ENCODE peak calls at places on chromosome 16, in seven cellular contexts. R is activated T-cell treated with anti-CD3 and anti-CD28 coated beads for 1 hour; T is glomerular endothelial cell; Z is Calu3; D is mesothelial cell of epicardium; O is stimulated activated CD4-positive, alpha-beta T cell treated with anti-CD3 and anti-CD28 coated beads, Interleukin-15, amount 100 ng/mL, for 1 hour; A is stimulated activated CD8-positive, alpha-beta memory T cell treated with anti-CD3 and anti-CD28 coated beads, Interleukin-2, amount 100 ng/mL, for 48 hours. K is an unnamed sample.

GRCh38 chr16:67730326-67730725 is 11.2 kb upstream of the GFOD2 start:
- DNase-seq in D (no peak), A (no peak), Z (no peak), O (no peak), R (no peak), T (no peak), K (no peak)

GRCh38 chr16:46812781-46813555 is 18.0 kb downstream of the C16orf87 start:
- DNase-seq in R (no peak), T (no peak), O (no peak), D (no peak), Z (no peak), A (no peak), K (no peak)

GRCh38 chr16:82627811-82628339 is 1.1 kb downstream of the CDH13 start:
- DNase-seq in T (no peak), Z (no peak), R (no peak), O (no peak), D (peak), A (no peak), K (no peak)

GRCh38 chr16:16934660-16935059 is 536.1 kb downstream of the XYLT1 start:
- DNase-seq in D (no peak), Z (no peak), A (no peak), O (no peak), R (no peak), T (no peak), K (no peak)

GRCh38 chr16:12228607-12229499 is 252.3 kb downstream of the SNX29 start:
- DNase-seq in D (peak), T (peak), A (peak), R (no peak), Z (peak), O (peak), K (peak)

GRCh38 chr16:10114411-10114810 is 67.8 kb downstream of the GRIN2A start:
- DNase-seq in O (no peak), R (no peak), Z (no peak), A (no peak), D (no peak), T (no peak), K (no peak)

GRCh38 chr16:10949424-10949970 is 5.1 kb downstream of the CLEC16A start:
- DNase-seq in D (no peak), R (no peak), T (no peak), O (no peak), A (no peak), Z (no peak), K (no peak)

GRCh38 chr16:68246121-68246520 is 948 bp downstream of the PLA2G15 start:
- DNase-seq in Z (no peak), O (no peak), A (no peak), R (no peak), D (no peak), T (no peak), K (no peak)

GRCh38 chr16:50653633-50654524 is 27.2 kb downstream of the SNX20 start:
- DNase-seq in T (no peak), O (no peak), R (no peak), D (no peak), A (no peak), Z (peak), K (no peak)

GRCh38 chr16:27374794-27375499 is 27.0 kb upstream of the IL21R start:
- DNase-seq in D (peak), O (no peak), T (peak), Z (peak), R (peak), A (peak), K (peak)

GRCh38 chr16:25006504-25007055 is 8.6 kb downstream of the ARHGAP17 start:
- DNase-seq in A (no peak), D (no peak), R (no peak), O (no peak), T (no peak), Z (no peak), K (no peak)

GRCh38 chr16:87297918-87298631 is 19.1 kb downstream of the C16orf95 start:
- DNase-seq in D (peak), A (peak), R (peak), O (peak), T (no peak), Z (no peak), K (peak)

GRCh38 chr16:84890427-84890826 is 70.6 kb downstream of the CRISPLD2 start:
- DNase-seq in Z (no peak), R (no peak), T (no peak), A (no peak), D (no peak), O (no peak), K (no peak)

GRCh38 chr16:19139436-19140091 is 25.8 kb downstream of the ITPRIPL2 start:
- DNase-seq in R (no peak), D (no peak), A (no peak), T (no peak), Z (no peak), O (no peak), K (no peak)

GRCh38 chr16:82801361-82801760 is 174.6 kb downstream of the CDH13 start:
- DNase-seq in T (no peak), A (no peak), R (no peak), Z (no peak), O (no peak), D (no peak), K (no peak)

K was measured in tibial nerve.